ENCODE peak calls at places on chromosomes 7 and 10, in seven cellular contexts. L is GM23338, H is endothelial cell of umbilical vein, G is H1, T is sigmoid colon, N is breast epithelium, E is transverse colon. Z is an unnamed sample. For H3K4me1, the result is how much of the 10 kb centered on the place peaks cover.

GRCh38 chr7:23715099-23715498 is 5.1 kb downstream of the STK31 start:
- DNase-seq in E (no peak), G (no peak), L (no peak), H (no peak), N (no peak), T (no peak), Z (no peak)

GRCh38 chr10:18290651-18291313 is 150.6 kb downstream of the CACNB2 start:
- DNase-seq in G (no peak), E (no peak), L (no peak), N (no peak), T (no peak), H (no peak), Z (no peak)

GRCh38 chr7:100665168-100665567 is 8.4 kb upstream of the GNB2 start:
- DNase-seq in L (no peak), H (no peak), T (no peak), N (no peak), E (no peak), G (no peak), Z (no peak)

GRCh38 chr10:110568055-110568735 is 700 bp downstream of the SMC3 start:
- DNase-seq in L (peak), G (no peak), N (peak), H (peak), T (peak), E (peak), Z (peak)

GRCh38 chr10:74995806-74996205 is 115.7 kb upstream of the SAMD8 start:
- DNase-seq in T (no peak), L (no peak), G (no peak), H (no peak), E (no peak), N (no peak), Z (no peak)

GRCh38 chr7:102836977-102837376 is 75.8 kb upstream of the LRRC17 start:
- DNase-seq in H (no peak), G (no peak), N (no peak), L (no peak), E (no peak), T (no peak), Z (no peak)

GRCh38 chr10:26781797-26782196 is 79.0 kb downstream of the ABI1 start:
- DNase-seq in E (no peak), N (no peak), T (no peak), G (no peak), H (no peak), L (no peak), Z (no peak)

GRCh38 chr10:128896183-128896805 is 570.7 kb upstream of the MGMT start:
- DNase-seq in L (no peak), E (no peak), H (no peak), T (no peak), G (no peak), N (no peak), Z (peak)

DNA sequence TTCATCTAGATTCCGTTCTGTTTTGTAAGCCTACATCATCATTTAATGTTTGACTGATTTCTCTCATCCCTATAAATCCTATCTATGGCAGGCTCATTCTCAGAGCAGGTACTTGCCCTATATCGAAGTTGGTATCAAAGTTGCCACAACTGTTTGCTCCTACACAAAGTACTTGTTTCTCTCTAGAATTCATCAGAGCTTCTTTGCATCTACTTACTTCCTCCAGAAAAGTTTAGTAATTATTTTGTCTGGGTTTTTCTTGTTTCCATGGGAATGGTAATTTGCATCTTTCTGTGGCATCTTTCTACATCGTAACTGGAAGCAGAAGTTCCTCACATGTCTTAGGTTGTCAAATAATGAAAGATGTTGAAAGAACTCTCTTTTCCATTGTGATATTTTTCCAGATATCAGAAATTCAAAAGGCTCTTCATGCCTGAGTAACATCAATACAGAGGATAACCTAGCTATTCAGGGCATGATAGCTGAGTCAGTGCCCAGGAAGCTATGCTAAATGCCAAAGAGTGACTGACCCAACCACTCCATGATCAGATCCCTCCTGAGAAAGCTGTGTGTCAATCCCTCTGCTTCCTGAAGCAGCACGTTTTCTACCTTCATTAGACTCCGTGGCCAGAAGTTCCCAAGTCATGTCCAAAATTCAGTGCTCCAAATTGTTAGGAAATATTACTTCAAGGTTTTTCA is 216.3 kb downstream of the VTI1A start:
- DNase-seq in G (no peak), N (no peak), H (no peak), E (no peak), L (no peak), T (no peak), Z (no peak)
- TF ChIP-seq POLR2AphosphoS5 in G (no peak), N (no peak), H (no peak), E (no peak), L (no peak), T (no peak), Z (no peak)

DNA sequence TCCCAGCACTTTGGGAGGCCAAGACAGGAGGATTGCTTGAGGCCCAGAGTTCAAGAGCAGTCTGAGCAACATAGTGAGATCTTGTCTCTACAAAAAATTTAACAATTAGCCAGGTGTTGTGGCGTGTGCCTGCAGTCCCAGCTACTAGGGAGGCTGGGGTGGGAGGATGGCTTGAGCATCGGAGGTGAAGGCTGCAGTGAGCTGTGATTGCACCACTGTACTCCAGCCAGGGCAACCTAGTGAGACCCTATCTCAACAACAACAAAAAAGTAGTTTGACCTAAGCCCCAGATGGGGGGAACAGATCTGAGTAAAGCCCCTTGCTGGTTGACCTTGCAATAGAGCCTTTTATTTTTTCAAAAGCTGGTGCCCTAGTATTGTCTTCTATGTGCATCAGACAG is 15.6 kb upstream of the CCSER2 start:
- DNase-seq in H (no peak), T (no peak), E (no peak), N (no peak), L (no peak), G (no peak), Z (no peak)
- H3K4me1 ChIP-seq in H (under half), T (under half), E (under half), N (under half), L (under half), G (under half), Z (under half)

GRCh38 chr7:158682456-158682855 is 22.1 kb downstream of the NCAPG2 start:
- DNase-seq in G (no peak), H (no peak), L (no peak), E (no peak), N (no peak), T (no peak), Z (no peak)
- H3K4me3 ChIP-seq in G (no peak), H (no peak), L (no peak), E (no peak), N (no peak), T (no peak), Z (no peak)

GRCh38 chr7:66206116-66206908 is 1.2 kb downstream of the TPST1 start:
- DNase-seq in E (no peak), T (no peak), H (no peak), L (no peak), G (no peak), N (no peak), Z (no peak)
- TF ChIP-seq POLR2AphosphoS5 in E (no peak), T (no peak), H (no peak), L (no peak), G (no peak), N (no peak), Z (no peak)

GRCh38 chr7:131621652-131622051 is 65.2 kb upstream of the PODXL start:
- DNase-seq in G (no peak), E (no peak), T (no peak), L (no peak), N (no peak), H (no peak), Z (no peak)

GRCh38 chr7:131624536-131624935 is 68.1 kb upstream of the PODXL start:
- DNase-seq in T (no peak), E (no peak), N (no peak), L (no peak), H (peak), G (no peak), Z (no peak)

GRCh38 chr7:131625817-131626372 is 69.5 kb upstream of the PODXL start:
- DNase-seq in E (no peak), N (no peak), G (peak), H (peak), T (no peak), L (peak), Z (no peak)

GRCh38 chr7:131620673-131621609 is 64.5 kb upstream of the PODXL start:
- DNase-seq in G (no peak), N (no peak), H (peak), T (no peak), L (peak), E (no peak), Z (no peak)

GRCh38 chr7:131623154-131623553 is 66.7 kb upstream of the PODXL start:
- DNase-seq in E (peak), T (no peak), G (no peak), L (no peak), H (peak), N (peak), Z (no peak)
- H3K4me1 ChIP-seq in E (under half), T (under half), G (under half), L (under half), H (half or more), N (under half), Z (under half)